ENCODE peak calls at places on chromosomes 13 and 19, in seven cellular contexts. One of them, this sample, is unnamed.

GRCh38 chr13:19737844-19738557 is 44.7 kb downstream of the PSPC1 start:
- DNase-seq in upper lobe of right lung: no peak
- DNase-seq in progenitor cell of endocrine pancreas: no peak
- DNase-seq in SW 1271: no peak
- DNase-seq in posterior vena cava: no peak
- DNase-seq in Right ventricle myocardium superior: no peak
- DNase-seq in astrocyte of the cerebellum: no peak
- DNase-seq in this sample: no peak

GRCh38 chr19:41998246-41999020 is 4.4 kb upstream of the ATP1A3 start:
- DNase-seq in posterior vena cava: no peak
- DNase-seq in Right ventricle myocardium superior: peak; percentile 49
- DNase-seq in progenitor cell of endocrine pancreas: peak; percentile 56
- DNase-seq in SW 1271: peak; percentile 7
- DNase-seq in upper lobe of right lung: no peak
- DNase-seq in astrocyte of the cerebellum: no peak
- DNase-seq in this sample: peak; percentile 43

GRCh38 chr13:48852911-48853310 is 122.8 kb upstream of the FNDC3A start:
- DNase-seq in Right ventricle myocardium superior: no peak
- DNase-seq in upper lobe of right lung: no peak
- DNase-seq in SW 1271: no peak
- DNase-seq in posterior vena cava: no peak
- DNase-seq in astrocyte of the cerebellum: no peak
- DNase-seq in progenitor cell of endocrine pancreas: no peak
- DNase-seq in this sample: no peak

GRCh38 chr13:31365630-31366029 is 165.9 kb downstream of the B3GLCT start:
- DNase-seq in SW 1271: no peak
- DNase-seq in posterior vena cava: no peak
- DNase-seq in upper lobe of right lung: no peak
- DNase-seq in progenitor cell of endocrine pancreas: no peak
- DNase-seq in astrocyte of the cerebellum: no peak
- DNase-seq in Right ventricle myocardium superior: no peak
- DNase-seq in this sample: no peak

GRCh38 chr19:38369584-38369983 is 4.8 kb upstream of the PSMD8 start:
- DNase-seq in upper lobe of right lung: no peak
- DNase-seq in Right ventricle myocardium superior: no peak
- DNase-seq in SW 1271: no peak
- DNase-seq in posterior vena cava: no peak
- DNase-seq in progenitor cell of endocrine pancreas: no peak
- DNase-seq in astrocyte of the cerebellum: no peak
- DNase-seq in this sample: no peak

GRCh38 chr13:68509734-68510621 is 1279.8 kb upstream of the PCDH9 start:
- DNase-seq in astrocyte of the cerebellum: no peak
- DNase-seq in upper lobe of right lung: no peak
- DNase-seq in posterior vena cava: no peak
- DNase-seq in progenitor cell of endocrine pancreas: no peak
- DNase-seq in SW 1271: no peak
- DNase-seq in Right ventricle myocardium superior: no peak
- DNase-seq in this sample: no peak

GRCh38 chr19:49682274-49682673 is 5.2 kb downstream of the PRMT1 start:
- DNase-seq in astrocyte of the cerebellum: no peak
- DNase-seq in Right ventricle myocardium superior: no peak
- DNase-seq in SW 1271: no peak
- DNase-seq in upper lobe of right lung: no peak
- DNase-seq in posterior vena cava: no peak
- DNase-seq in progenitor cell of endocrine pancreas: no peak
- DNase-seq in this sample: no peak

GRCh38 chr13:53873558-53873957 is 844.9 kb downstream of the OLFM4 start:
- DNase-seq in astrocyte of the cerebellum: no peak
- DNase-seq in Right ventricle myocardium superior: no peak
- DNase-seq in upper lobe of right lung: no peak
- DNase-seq in progenitor cell of endocrine pancreas: no peak
- DNase-seq in posterior vena cava: no peak
- DNase-seq in SW 1271: no peak
- DNase-seq in this sample: no peak

GRCh38 chr19:11373166-11373884 is 1.1 kb upstream of the SWSAP1 start:
- DNase-seq in progenitor cell of endocrine pancreas: peak; percentile 37
- DNase-seq in posterior vena cava: no peak
- DNase-seq in SW 1271: no peak
- DNase-seq in Right ventricle myocardium superior: no peak
- DNase-seq in upper lobe of right lung: peak; percentile 74
- DNase-seq in astrocyte of the cerebellum: no peak
- DNase-seq in this sample: no peak

GRCh38 chr19:42010245-42011126 is 16.5 kb upstream of the ATP1A3 start:
- DNase-seq in SW 1271: no peak
- DNase-seq in upper lobe of right lung: no peak
- DNase-seq in progenitor cell of endocrine pancreas: no peak
- DNase-seq in Right ventricle myocardium superior: no peak
- DNase-seq in posterior vena cava: no peak
- DNase-seq in astrocyte of the cerebellum: no peak
- DNase-seq in this sample: no peak

GRCh38 chr19:44003461-44004134 is 841 bp downstream of the ZNF230 start:
- DNase-seq in upper lobe of right lung: peak; percentile 57
- DNase-seq in Right ventricle myocardium superior: no peak
- DNase-seq in SW 1271: peak; percentile 21
- DNase-seq in astrocyte of the cerebellum: no peak
- DNase-seq in posterior vena cava: no peak
- DNase-seq in progenitor cell of endocrine pancreas: no peak
- DNase-seq in this sample: no peak

This sample was measured in left cardiac atrium.